ENCODE peak calls at places on chromosomes 6 and 20, in eight cellular contexts. S, E, N, Q, J, K, H and B are unnamed samples.

GRCh38 chr20:12816009-12816408 is 192.8 kb upstream of the SPTLC3 start:
- DNase-seq in S (no peak), E (no peak), N (no peak), Q (no peak), J (no peak), K (no peak), H (no peak), B (no peak)

GRCh38 chr6:6861346-6861745 is 246.4 kb upstream of the RREB1 start:
- DNase-seq in S (no peak), E (no peak), N (no peak), Q (no peak), J (no peak), K (no peak), H (no peak), B (no peak)

GRCh38 chr6:10662742-10663141 is 31.7 kb downstream of the C6orf52 start:
- DNase-seq in S (no peak), E (no peak), N (no peak), Q (no peak), J (no peak), K (no peak), H (no peak), B (no peak)

GRCh38 chr20:20003088-20003954 is 13.8 kb upstream of the NAA20 start:
- DNase-seq in S (no peak), E (no peak), N (peak), Q (peak), J (peak), K (no peak), H (no peak), B (no peak)

GRCh38 chr6:8082954-8083858 is 19.0 kb upstream of the BLOC1S5 start:
- DNase-seq in S (no peak), E (peak), N (no peak), Q (no peak), J (no peak), K (no peak), H (no peak), B (no peak)

GRCh38 chr6:148855744-148856143 is 108.9 kb downstream of the UST start:
- DNase-seq in S (no peak), E (no peak), N (no peak), Q (no peak), J (no peak), K (no peak), H (no peak), B (no peak)

GRCh38 chr20:35254448-35254999 is 23.4 kb downstream of the MMP24OS start:
- DNase-seq in S (no peak), E (no peak), N (no peak), Q (no peak), J (no peak), K (no peak), H (no peak), B (no peak)

GRCh38 chr6:44972710-44973109 is 355.4 kb upstream of the RUNX2 start:
- DNase-seq in S (no peak), E (no peak), N (no peak), Q (no peak), J (no peak), K (no peak), H (no peak), B (no peak)

GRCh38 chr6:13268914-13269532 is 59.3 kb downstream of the TBC1D7 start:
- DNase-seq in S (no peak), E (peak), N (no peak), Q (no peak), J (no peak), K (no peak), H (no peak), B (no peak)

GRCh38 chr6:82268301-82268846 is 20.8 kb upstream of the IBTK start:
- DNase-seq in S (no peak), E (no peak), N (no peak), Q (no peak), J (no peak), K (no peak), H (no peak), B (no peak)

GRCh38 chr20:21017381-21018085 is 88.6 kb downstream of the LINC00237 start:
- DNase-seq in S (no peak), E (no peak), N (no peak), Q (no peak), J (no peak), K (no peak), H (no peak), B (no peak)

GRCh38 chr20:41531876-41532275 is 86.3 kb downstream of the CHD6 start:
- DNase-seq in S (no peak), E (no peak), N (no peak), Q (no peak), J (no peak), K (no peak), H (no peak), B (no peak)
- TF ChIP-seq CTCF in S (no peak), E (no peak), N (no peak), Q (no peak), J (no peak), K (no peak), H (no peak), B (no peak)

GRCh38 chr20:600141-600540 is 10.0 kb downstream of the TCF15 start:
- DNase-seq in S (no peak), E (no peak), N (no peak), Q (no peak), J (no peak), K (no peak), H (no peak), B (no peak)

GRCh38 chr20:602357-602970 is 7.6 kb downstream of the TCF15 start:
- DNase-seq in S (no peak), E (no peak), N (peak), Q (no peak), J (no peak), K (peak), H (no peak), B (no peak)

GRCh38 chr20:600736-601135 is 9.4 kb downstream of the TCF15 start:
- DNase-seq in S (no peak), E (no peak), N (no peak), Q (no peak), J (no peak), K (no peak), H (no peak), B (no peak)

GRCh38 chr20:605237-605636 is 4.9 kb downstream of the TCF15 start:
- DNase-seq in S (no peak), E (no peak), N (no peak), Q (no peak), J (no peak), K (no peak), H (no peak), B (no peak)

GRCh38 chr20:603116-603640 is 6.9 kb downstream of the TCF15 start:
- DNase-seq in S (no peak), E (no peak), N (no peak), Q (no peak), J (no peak), K (no peak), H (no peak), B (no peak)
- TF ChIP-seq CTCF in S (no peak), E (no peak), N (no peak), Q (no peak), J (no peak), K (no peak), H (no peak), B (no peak)

GRCh38 chr6:159169193-159169555 is at the start of gene FNDC1:
- DNase-seq in S (peak), E (no peak), N (no peak), Q (peak), J (peak), K (peak), H (peak), B (peak)
- TF ChIP-seq CTCF in S (no peak), E (no peak), N (no peak), Q (peak), J (peak), K (peak), H (peak), B (no peak)

GRCh38 chr20:10171864-10172751 is 46.5 kb upstream of the SNAP25 start:
- DNase-seq in S (no peak), E (no peak), N (peak), Q (no peak), J (peak), K (peak), H (peak), B (no peak)
- TF ChIP-seq CTCF in S (no peak), E (no peak), N (no peak), Q (no peak), J (no peak), K (no peak), H (peak), B (no peak)

GRCh38 chr6:99543968-99544367 is 24.5 kb downstream of the CCNC start:
- DNase-seq in S (no peak), E (no peak), N (no peak), Q (no peak), J (no peak), K (no peak), H (no peak), B (no peak)
- TF ChIP-seq CTCF in S (no peak), E (no peak), N (no peak), Q (no peak), J (no peak), K (no peak), H (no peak), B (no peak)

GRCh38 chr20:1934162-1934561 is 39.0 kb downstream of the SIRPA start:
- DNase-seq in S (no peak), E (peak), N (no peak), Q (no peak), J (no peak), K (no peak), H (no peak), B (no peak)
- TF ChIP-seq CTCF in S (no peak), E (no peak), N (no peak), Q (no peak), J (no peak), K (no peak), H (no peak), B (no peak)

GRCh38 chr20:53331151-53331973 is 262.3 kb downstream of the ZNF217 start:
- DNase-seq in S (no peak), E (no peak), N (no peak), Q (no peak), J (no peak), K (no peak), H (no peak), B (no peak)
- TF ChIP-seq CTCF in S (no peak), E (no peak), N (no peak), Q (no peak), J (no peak), K (no peak), H (no peak), B (no peak)